ENCODE peak calls at places on chromosome 3, in ten cellular contexts. One of them, this sample, is unnamed.

GRCh38 chr3:140499114-140499757 is 178.6 kb upstream of the TRIM42 start:
- DNase-seq in substantia nigra: no peak
- DNase-seq in NCI-H460: no peak
- DNase-seq in coronary artery: no peak
- DNase-seq in GM12865: peak; percentile 12
- DNase-seq in activated CD4-positive, alpha-beta memory T cell treated with anti-CD3 and anti-CD28 coated beads for 36 hours: no peak
- DNase-seq in HEK293T: no peak
- DNase-seq in LoVo: peak; percentile 25
- DNase-seq in germinal center: no peak
- DNase-seq in T-helper 9 cell: no peak
- DNase-seq in this sample: no peak

GRCh38 chr3:72329354-72329753 is 518.9 kb downstream of the SHQ1 start:
- DNase-seq in germinal center: no peak
- DNase-seq in activated CD4-positive, alpha-beta memory T cell treated with anti-CD3 and anti-CD28 coated beads for 36 hours: no peak
- DNase-seq in LoVo: no peak
- DNase-seq in NCI-H460: no peak
- DNase-seq in T-helper 9 cell: no peak
- DNase-seq in HEK293T: no peak
- DNase-seq in coronary artery: no peak
- DNase-seq in GM12865: no peak
- DNase-seq in substantia nigra: peak; percentile 51
- DNase-seq in this sample: no peak

GRCh38 chr3:146929696-146930095 is 324.6 kb upstream of the PLSCR5 start:
- DNase-seq in T-helper 9 cell: no peak
- DNase-seq in HEK293T: no peak
- DNase-seq in substantia nigra: no peak
- DNase-seq in germinal center: no peak
- DNase-seq in NCI-H460: no peak
- DNase-seq in activated CD4-positive, alpha-beta memory T cell treated with anti-CD3 and anti-CD28 coated beads for 36 hours: no peak
- DNase-seq in GM12865: no peak
- DNase-seq in coronary artery: no peak
- DNase-seq in LoVo: no peak
- DNase-seq in this sample: no peak

GRCh38 chr3:18951333-18951732 is 197.0 kb upstream of the KCNH8 start:
- DNase-seq in NCI-H460: no peak
- DNase-seq in activated CD4-positive, alpha-beta memory T cell treated with anti-CD3 and anti-CD28 coated beads for 36 hours: no peak
- DNase-seq in germinal center: no peak
- DNase-seq in HEK293T: no peak
- DNase-seq in T-helper 9 cell: no peak
- DNase-seq in substantia nigra: no peak
- DNase-seq in coronary artery: no peak
- DNase-seq in GM12865: no peak
- DNase-seq in LoVo: no peak
- DNase-seq in this sample: no peak

GRCh38 chr3:159418571-159419526 is 569.8 kb upstream of the IL12A start:
- DNase-seq in substantia nigra: no peak
- DNase-seq in NCI-H460: no peak
- DNase-seq in coronary artery: no peak
- DNase-seq in HEK293T: no peak
- DNase-seq in germinal center: no peak
- DNase-seq in activated CD4-positive, alpha-beta memory T cell treated with anti-CD3 and anti-CD28 coated beads for 36 hours: no peak
- DNase-seq in GM12865: no peak
- DNase-seq in LoVo: peak; percentile 44
- DNase-seq in T-helper 9 cell: no peak
- DNase-seq in this sample: no peak

GRCh38 chr3:130548356-130548755 is 31.4 kb downstream of the COL6A6 start:
- DNase-seq in T-helper 9 cell: no peak
- DNase-seq in HEK293T: no peak
- DNase-seq in NCI-H460: no peak
- DNase-seq in activated CD4-positive, alpha-beta memory T cell treated with anti-CD3 and anti-CD28 coated beads for 36 hours: no peak
- DNase-seq in LoVo: no peak
- DNase-seq in germinal center: no peak
- DNase-seq in GM12865: no peak
- DNase-seq in coronary artery: no peak
- DNase-seq in substantia nigra: no peak
- DNase-seq in this sample: no peak

GRCh38 chr3:23865595-23866396 is 51.0 kb downstream of the NKIRAS1 start:
- DNase-seq in HEK293T: no peak
- DNase-seq in T-helper 9 cell: no peak
- DNase-seq in NCI-H460: no peak
- DNase-seq in coronary artery: no peak
- DNase-seq in LoVo: no peak
- DNase-seq in germinal center: no peak
- DNase-seq in substantia nigra: peak; percentile 38
- DNase-seq in activated CD4-positive, alpha-beta memory T cell treated with anti-CD3 and anti-CD28 coated beads for 36 hours: no peak
- DNase-seq in GM12865: peak; percentile 84
- DNase-seq in this sample: no peak

GRCh38 chr3:71101581-71101980 is 481.9 kb downstream of the FOXP1 start:
- DNase-seq in GM12865: no peak
- DNase-seq in germinal center: no peak
- DNase-seq in substantia nigra: no peak
- DNase-seq in T-helper 9 cell: no peak
- DNase-seq in NCI-H460: no peak
- DNase-seq in activated CD4-positive, alpha-beta memory T cell treated with anti-CD3 and anti-CD28 coated beads for 36 hours: no peak
- DNase-seq in HEK293T: no peak
- DNase-seq in LoVo: no peak
- DNase-seq in coronary artery: no peak
- DNase-seq in this sample: no peak

GRCh38 chr3:62119139-62119538 is 254.2 kb downstream of the FEZF2 start:
- DNase-seq in activated CD4-positive, alpha-beta memory T cell treated with anti-CD3 and anti-CD28 coated beads for 36 hours: no peak
- DNase-seq in substantia nigra: no peak
- DNase-seq in LoVo: no peak
- DNase-seq in HEK293T: no peak
- DNase-seq in T-helper 9 cell: no peak
- DNase-seq in coronary artery: peak; percentile 80
- DNase-seq in NCI-H460: no peak
- DNase-seq in germinal center: no peak
- DNase-seq in GM12865: no peak
- DNase-seq in this sample: no peak

GRCh38 chr3:4805662-4806061 is 173.6 kb upstream of the BHLHE40 start:
- DNase-seq in HEK293T: no peak
- DNase-seq in LoVo: no peak
- DNase-seq in NCI-H460: no peak
- DNase-seq in T-helper 9 cell: no peak
- DNase-seq in substantia nigra: no peak
- DNase-seq in GM12865: peak; percentile 30
- DNase-seq in germinal center: no peak
- DNase-seq in activated CD4-positive, alpha-beta memory T cell treated with anti-CD3 and anti-CD28 coated beads for 36 hours: peak; percentile 86
- DNase-seq in coronary artery: no peak
- DNase-seq in this sample: no peak

GRCh38 chr3:74067296-74067695 is 442.6 kb upstream of the PDZRN3 start:
- DNase-seq in T-helper 9 cell: no peak
- DNase-seq in substantia nigra: no peak
- DNase-seq in coronary artery: no peak
- DNase-seq in LoVo: no peak
- DNase-seq in activated CD4-positive, alpha-beta memory T cell treated with anti-CD3 and anti-CD28 coated beads for 36 hours: no peak
- DNase-seq in NCI-H460: no peak
- DNase-seq in GM12865: no peak
- DNase-seq in HEK293T: no peak
- DNase-seq in germinal center: no peak
- DNase-seq in this sample: no peak

GRCh38 chr3:126540342-126540849 is 16.4 kb downstream of the CHST13 start:
- DNase-seq in coronary artery: peak; percentile 69
- DNase-seq in GM12865: no peak
- DNase-seq in activated CD4-positive, alpha-beta memory T cell treated with anti-CD3 and anti-CD28 coated beads for 36 hours: no peak
- DNase-seq in HEK293T: no peak
- DNase-seq in NCI-H460: peak; percentile 27
- DNase-seq in germinal center: no peak
- DNase-seq in T-helper 9 cell: no peak
- DNase-seq in LoVo: peak; percentile 60
- DNase-seq in substantia nigra: no peak
- DNase-seq in this sample: peak; percentile 89

GRCh38 chr3:13654330-13655073 is 105.6 kb downstream of the FBLN2 start:
- DNase-seq in T-helper 9 cell: peak; percentile 36
- DNase-seq in HEK293T: no peak
- DNase-seq in coronary artery: no peak
- DNase-seq in germinal center: no peak
- DNase-seq in LoVo: no peak
- DNase-seq in GM12865: no peak
- DNase-seq in substantia nigra: no peak
- DNase-seq in activated CD4-positive, alpha-beta memory T cell treated with anti-CD3 and anti-CD28 coated beads for 36 hours: peak; percentile 61
- DNase-seq in NCI-H460: no peak
- DNase-seq in this sample: no peak

GRCh38 chr3:116338713-116339112 is 106.6 kb downstream of the LSAMP start:
- DNase-seq in NCI-H460: no peak
- DNase-seq in T-helper 9 cell: no peak
- DNase-seq in germinal center: no peak
- DNase-seq in GM12865: no peak
- DNase-seq in LoVo: no peak
- DNase-seq in coronary artery: no peak
- DNase-seq in HEK293T: no peak
- DNase-seq in activated CD4-positive, alpha-beta memory T cell treated with anti-CD3 and anti-CD28 coated beads for 36 hours: no peak
- DNase-seq in substantia nigra: no peak
- DNase-seq in this sample: no peak

GRCh38 chr3:66603161-66603611 is 102.4 kb upstream of the LRIG1 start:
- DNase-seq in T-helper 9 cell: no peak
- DNase-seq in HEK293T: no peak
- DNase-seq in substantia nigra: no peak
- DNase-seq in LoVo: no peak
- DNase-seq in coronary artery: no peak
- DNase-seq in germinal center: no peak
- DNase-seq in activated CD4-positive, alpha-beta memory T cell treated with anti-CD3 and anti-CD28 coated beads for 36 hours: no peak
- DNase-seq in NCI-H460: no peak
- DNase-seq in GM12865: no peak
- DNase-seq in this sample: no peak

GRCh38 chr3:153038779-153039178 is 123.2 kb upstream of the RAP2B start:
- DNase-seq in activated CD4-positive, alpha-beta memory T cell treated with anti-CD3 and anti-CD28 coated beads for 36 hours: no peak
- DNase-seq in T-helper 9 cell: no peak
- DNase-seq in HEK293T: no peak
- DNase-seq in coronary artery: no peak
- DNase-seq in germinal center: no peak
- DNase-seq in GM12865: no peak
- DNase-seq in NCI-H460: no peak
- DNase-seq in LoVo: no peak
- DNase-seq in substantia nigra: no peak
- DNase-seq in this sample: no peak

GRCh38 chr3:114093001-114093350 is 36.4 kb downstream of the QTRT2 start:
- DNase-seq in substantia nigra: no peak
- DNase-seq in germinal center: no peak
- DNase-seq in HEK293T: no peak
- DNase-seq in coronary artery: no peak
- DNase-seq in NCI-H460: no peak
- DNase-seq in T-helper 9 cell: no peak
- DNase-seq in activated CD4-positive, alpha-beta memory T cell treated with anti-CD3 and anti-CD28 coated beads for 36 hours: no peak
- DNase-seq in LoVo: no peak
- DNase-seq in GM12865: no peak
- DNase-seq in this sample: no peak

GRCh38 chr3:12885585-12885934 is 44.2 kb upstream of the RPL32 start:
- DNase-seq in activated CD4-positive, alpha-beta memory T cell treated with anti-CD3 and anti-CD28 coated beads for 36 hours: no peak
- DNase-seq in LoVo: no peak
- DNase-seq in T-helper 9 cell: no peak
- DNase-seq in GM12865: no peak
- DNase-seq in germinal center: no peak
- DNase-seq in substantia nigra: no peak
- DNase-seq in coronary artery: no peak
- DNase-seq in NCI-H460: no peak
- DNase-seq in HEK293T: no peak
- DNase-seq in this sample: no peak

GRCh38 chr3:120487079-120487693 is 36.4 kb upstream of the FSTL1 start:
- DNase-seq in T-helper 9 cell: no peak
- DNase-seq in HEK293T: no peak
- DNase-seq in LoVo: no peak
- DNase-seq in activated CD4-positive, alpha-beta memory T cell treated with anti-CD3 and anti-CD28 coated beads for 36 hours: no peak
- DNase-seq in NCI-H460: no peak
- DNase-seq in coronary artery: no peak
- DNase-seq in substantia nigra: no peak
- DNase-seq in GM12865: no peak
- DNase-seq in germinal center: no peak
- DNase-seq in this sample: no peak

GRCh38 chr3:72427575-72427974 is 420.7 kb downstream of the SHQ1 start:
- DNase-seq in LoVo: no peak
- DNase-seq in GM12865: peak; percentile 28
- DNase-seq in germinal center: no peak
- DNase-seq in HEK293T: no peak
- DNase-seq in substantia nigra: no peak
- DNase-seq in coronary artery: no peak
- DNase-seq in T-helper 9 cell: no peak
- DNase-seq in NCI-H460: no peak
- DNase-seq in activated CD4-positive, alpha-beta memory T cell treated with anti-CD3 and anti-CD28 coated beads for 36 hours: peak; percentile 35
- DNase-seq in this sample: no peak

GRCh38 chr3:63096248-63097058 is 181.7 kb upstream of the SYNPR start:
- DNase-seq in LoVo: no peak
- DNase-seq in GM12865: no peak
- DNase-seq in substantia nigra: no peak
- DNase-seq in T-helper 9 cell: no peak
- DNase-seq in activated CD4-positive, alpha-beta memory T cell treated with anti-CD3 and anti-CD28 coated beads for 36 hours: no peak
- DNase-seq in germinal center: no peak
- DNase-seq in coronary artery: no peak
- DNase-seq in NCI-H460: no peak
- DNase-seq in HEK293T: no peak
- DNase-seq in this sample: no peak

GRCh38 chr3:131840151-131840797 is 194.5 kb downstream of the CPNE4 start:
- DNase-seq in T-helper 9 cell: no peak
- DNase-seq in NCI-H460: no peak
- DNase-seq in coronary artery: no peak
- DNase-seq in substantia nigra: no peak
- DNase-seq in activated CD4-positive, alpha-beta memory T cell treated with anti-CD3 and anti-CD28 coated beads for 36 hours: no peak
- DNase-seq in GM12865: no peak
- DNase-seq in LoVo: no peak
- DNase-seq in HEK293T: no peak
- DNase-seq in germinal center: no peak
- DNase-seq in this sample: no peak

GRCh38 chr3:114624047-114624445 is 330.2 kb downstream of the TIGIT start:
- DNase-seq in substantia nigra: no peak
- DNase-seq in coronary artery: peak; percentile 73
- DNase-seq in HEK293T: no peak
- DNase-seq in LoVo: no peak
- DNase-seq in GM12865: no peak
- DNase-seq in T-helper 9 cell: no peak
- DNase-seq in germinal center: no peak
- DNase-seq in NCI-H460: peak; percentile 7
- DNase-seq in activated CD4-positive, alpha-beta memory T cell treated with anti-CD3 and anti-CD28 coated beads for 36 hours: no peak
- DNase-seq in this sample: no peak

GRCh38 chr3:171828852-171829770 is 14.0 kb upstream of the TMEM212 start:
- DNase-seq in HEK293T: no peak
- DNase-seq in activated CD4-positive, alpha-beta memory T cell treated with anti-CD3 and anti-CD28 coated beads for 36 hours: no peak
- DNase-seq in LoVo: no peak
- DNase-seq in T-helper 9 cell: no peak
- DNase-seq in germinal center: no peak
- DNase-seq in NCI-H460: no peak
- DNase-seq in coronary artery: no peak
- DNase-seq in substantia nigra: no peak
- DNase-seq in GM12865: no peak
- DNase-seq in this sample: peak; percentile 48

GRCh38 chr3:139468407-139468806 is 7.9 kb downstream of the RBP2 start:
- DNase-seq in coronary artery: no peak
- DNase-seq in activated CD4-positive, alpha-beta memory T cell treated with anti-CD3 and anti-CD28 coated beads for 36 hours: no peak
- DNase-seq in substantia nigra: no peak
- DNase-seq in GM12865: no peak
- DNase-seq in LoVo: no peak
- DNase-seq in NCI-H460: no peak
- DNase-seq in germinal center: no peak
- DNase-seq in HEK293T: no peak
- DNase-seq in T-helper 9 cell: no peak
- DNase-seq in this sample: no peak